ENCODE peak calls at places on chromosomes 4 and X, in five cellular contexts. One of them, this sample, is unnamed.

GRCh38 chrX:45309096-45309495 is 108.4 kb upstream of the DIPK2B start:
- DNase-seq in adrenal gland: no peak
- DNase-seq in Caco-2: no peak
- DNase-seq in pancreas: no peak
- DNase-seq in IMR-90: peak; percentile 52
- DNase-seq in this sample: no peak

GRCh38 chr4:149706942-149707341 is 108.7 kb downstream of the IQCM start:
- DNase-seq in adrenal gland: no peak
- DNase-seq in Caco-2: no peak
- DNase-seq in pancreas: no peak
- DNase-seq in IMR-90: peak; percentile 75
- DNase-seq in this sample: no peak

GRCh38 chr4:91118597-91118996 is 991.4 kb downstream of the CCSER1 start:
- DNase-seq in adrenal gland: no peak
- DNase-seq in Caco-2: no peak
- DNase-seq in pancreas: no peak
- DNase-seq in IMR-90: no peak
- DNase-seq in this sample: no peak

GRCh38 chrX:39891781-39892180 is 206.0 kb downstream of the BCOR start:
- DNase-seq in adrenal gland: no peak
- DNase-seq in Caco-2: no peak
- DNase-seq in pancreas: no peak
- DNase-seq in IMR-90: no peak
- DNase-seq in this sample: no peak

GRCh38 chr4:17142232-17142711 is 243.8 kb upstream of the LDB2 start:
- DNase-seq in adrenal gland: no peak
- DNase-seq in Caco-2: no peak
- DNase-seq in pancreas: no peak
- DNase-seq in IMR-90: peak; percentile 98
- DNase-seq in this sample: no peak

GRCh38 chr4:2399216-2399615 is 19.2 kb downstream of the ZFYVE28 start:
- DNase-seq in adrenal gland: no peak
- DNase-seq in Caco-2: no peak
- DNase-seq in pancreas: no peak
- DNase-seq in IMR-90: no peak
- DNase-seq in this sample: no peak

GRCh38 chr4:36310793-36311192 is 29.4 kb downstream of the DTHD1 start:
- DNase-seq in adrenal gland: peak; percentile 17
- DNase-seq in Caco-2: no peak
- DNase-seq in pancreas: no peak
- DNase-seq in IMR-90: no peak
- DNase-seq in this sample: no peak

GRCh38 chr4:646460-646859 is 21.1 kb downstream of the PDE6B start:
- DNase-seq in adrenal gland: no peak
- DNase-seq in Caco-2: no peak
- DNase-seq in pancreas: no peak
- DNase-seq in IMR-90: no peak
- DNase-seq in this sample: peak; percentile 17

GRCh38 chr4:145435646-145436045 is 46.0 kb upstream of the SMAD1 start:
- DNase-seq in adrenal gland: no peak
- DNase-seq in Caco-2: no peak
- DNase-seq in pancreas: no peak
- DNase-seq in IMR-90: no peak
- DNase-seq in this sample: no peak

GRCh38 chrX:129495941-129496340 is 27.3 kb downstream of the SMARCA1 start:
- DNase-seq in adrenal gland: no peak
- DNase-seq in Caco-2: no peak
- DNase-seq in pancreas: no peak
- DNase-seq in IMR-90: peak; percentile 48
- DNase-seq in this sample: no peak

GRCh38 chr4:38449506-38450174 is 214.4 kb upstream of the KLF3 start:
- DNase-seq in adrenal gland: no peak
- DNase-seq in Caco-2: peak; percentile 28
- DNase-seq in pancreas: no peak
- DNase-seq in IMR-90: peak; percentile 5
- DNase-seq in this sample: no peak

GRCh38 chrX:149152941-149153340 is 352.2 kb downstream of the IDS start:
- DNase-seq in adrenal gland: no peak
- DNase-seq in Caco-2: no peak
- DNase-seq in pancreas: no peak
- DNase-seq in IMR-90: no peak
- DNase-seq in this sample: no peak

GRCh38 chrX:19373034-19373891 is 29.5 kb downstream of the PDHA1 start:
- DNase-seq in adrenal gland: peak; percentile 23
- DNase-seq in Caco-2: no peak
- DNase-seq in pancreas: no peak
- DNase-seq in IMR-90: no peak
- DNase-seq in this sample: no peak

GRCh38 chrX:129772796-129773431 is 6.8 kb upstream of the SASH3 start:
- DNase-seq in adrenal gland: peak; percentile 51
- DNase-seq in Caco-2: no peak
- DNase-seq in pancreas: no peak
- DNase-seq in IMR-90: no peak
- DNase-seq in this sample: peak; percentile 76

GRCh38 chrX:95071052-95071451 is 1397.0 kb downstream of the FAM133A start:
- DNase-seq in adrenal gland: no peak
- DNase-seq in Caco-2: no peak
- DNase-seq in pancreas: no peak
- DNase-seq in IMR-90: no peak
- DNase-seq in this sample: no peak

GRCh38 chrX:19758536-19758935 is 128.9 kb downstream of the SH3KBP1 start:
- DNase-seq in adrenal gland: no peak
- DNase-seq in Caco-2: peak; percentile 31
- DNase-seq in pancreas: no peak
- DNase-seq in IMR-90: no peak
- DNase-seq in this sample: no peak

GRCh38 chr4:59664771-59665170 is 1535.4 kb upstream of the ADGRL3 start:
- DNase-seq in adrenal gland: no peak
- DNase-seq in Caco-2: no peak
- DNase-seq in pancreas: no peak
- DNase-seq in IMR-90: no peak
- DNase-seq in this sample: no peak

GRCh38 chrX:135345328-135345645 is 36.0 kb downstream of the ETDC start:
- DNase-seq in adrenal gland: peak; percentile 64
- DNase-seq in Caco-2: no peak
- DNase-seq in pancreas: no peak
- DNase-seq in IMR-90: peak; percentile 49
- DNase-seq in this sample: no peak

GRCh38 chr4:78131403-78131802 is 74.3 kb downstream of the FRAS1 start:
- DNase-seq in adrenal gland: no peak
- DNase-seq in Caco-2: no peak
- DNase-seq in pancreas: no peak
- DNase-seq in IMR-90: no peak
- DNase-seq in this sample: no peak

GRCh38 chr4:155600246-155600645 is 66.4 kb upstream of the GUCY1A1 start:
- DNase-seq in adrenal gland: no peak
- DNase-seq in Caco-2: no peak
- DNase-seq in pancreas: no peak
- DNase-seq in IMR-90: no peak
- DNase-seq in this sample: no peak

GRCh38 chrX:96693407-96693806 is 8.8 kb downstream of the DIAPH2 start:
- DNase-seq in adrenal gland: no peak
- DNase-seq in Caco-2: no peak
- DNase-seq in pancreas: no peak
- DNase-seq in IMR-90: no peak
- DNase-seq in this sample: no peak

GRCh38 chr4:147840846-147841732 is 109.2 kb downstream of the ARHGAP10 start:
- DNase-seq in adrenal gland: no peak
- DNase-seq in Caco-2: no peak
- DNase-seq in pancreas: no peak
- DNase-seq in IMR-90: no peak
- DNase-seq in this sample: no peak

GRCh38 chr4:183576701-183577100 is 71.8 kb downstream of the ING2 start:
- DNase-seq in adrenal gland: no peak
- DNase-seq in Caco-2: no peak
- DNase-seq in pancreas: no peak
- DNase-seq in IMR-90: peak; percentile 16
- DNase-seq in this sample: no peak

GRCh38 chr4:147019061-147019460 is 73.4 kb upstream of the TTC29 start:
- DNase-seq in adrenal gland: peak; percentile 59
- DNase-seq in Caco-2: peak; percentile 74
- DNase-seq in pancreas: peak; percentile 57
- DNase-seq in IMR-90: peak; percentile 56
- DNase-seq in this sample: no peak

GRCh38 chrX:14027031-14027430 is 2.7 kb downstream of the GEMIN8 start:
- DNase-seq in adrenal gland: peak; percentile 22
- DNase-seq in Caco-2: no peak
- DNase-seq in pancreas: no peak
- DNase-seq in IMR-90: peak; percentile 35
- DNase-seq in this sample: no peak

GRCh38 chrX:37998586-37999267 is 7.6 kb upstream of the SYTL5 start:
- DNase-seq in adrenal gland: no peak
- DNase-seq in Caco-2: no peak
- DNase-seq in pancreas: no peak
- DNase-seq in IMR-90: peak; percentile 80
- DNase-seq in this sample: no peak

GRCh38 chr4:17494833-17495232 is 17.1 kb downstream of the QDPR start:
- DNase-seq in adrenal gland: no peak
- DNase-seq in Caco-2: no peak
- DNase-seq in pancreas: no peak
- DNase-seq in IMR-90: no peak
- DNase-seq in this sample: no peak

GRCh38 chr4:114237997-114238396 is 258.6 kb upstream of the ARSJ start:
- DNase-seq in adrenal gland: no peak
- DNase-seq in Caco-2: no peak
- DNase-seq in pancreas: no peak
- DNase-seq in IMR-90: no peak
- DNase-seq in this sample: no peak

GRCh38 chrX:53013291-53013690 is 35.3 kb upstream of the GPR173 start:
- DNase-seq in adrenal gland: no peak
- DNase-seq in Caco-2: no peak
- DNase-seq in pancreas: no peak
- DNase-seq in IMR-90: no peak
- DNase-seq in this sample: no peak

GRCh38 chrX:53022381-53022780 is 26.2 kb upstream of the GPR173 start:
- DNase-seq in adrenal gland: no peak
- DNase-seq in Caco-2: no peak
- DNase-seq in pancreas: no peak
- DNase-seq in IMR-90: no peak
- DNase-seq in this sample: no peak

DNA sequence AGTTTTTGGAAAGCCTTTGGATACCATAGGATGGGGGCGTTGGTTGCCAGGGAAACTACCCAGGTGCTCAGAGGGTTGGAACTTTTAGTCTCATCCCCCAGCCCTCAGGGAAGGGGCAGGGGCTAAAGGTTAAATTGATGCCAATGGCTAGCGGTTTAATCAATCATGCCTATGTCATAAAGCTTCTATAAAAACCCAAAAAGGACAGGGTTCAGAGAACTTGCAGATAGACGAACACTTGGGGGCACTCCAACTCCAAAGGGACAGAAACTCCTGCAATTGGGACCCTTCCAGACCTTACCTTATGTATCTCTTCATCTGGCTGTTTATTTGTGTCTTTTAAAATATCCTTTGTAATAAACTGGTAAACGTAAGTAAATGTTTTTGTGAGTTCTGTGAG is 30.0 kb upstream of the GPR173 start:
- DNase-seq in adrenal gland: no peak
- DNase-seq in Caco-2: no peak
- DNase-seq in pancreas: no peak
- DNase-seq in IMR-90: no peak
- DNase-seq in this sample: no peak
- TF ChIP-seq CTCF in adrenal gland: no peak
- TF ChIP-seq CTCF in Caco-2: no peak
- TF ChIP-seq CTCF in pancreas: no peak
- TF ChIP-seq CTCF in IMR-90: peak; percentile 11
- TF ChIP-seq CTCF in this sample: no peak

DNA sequence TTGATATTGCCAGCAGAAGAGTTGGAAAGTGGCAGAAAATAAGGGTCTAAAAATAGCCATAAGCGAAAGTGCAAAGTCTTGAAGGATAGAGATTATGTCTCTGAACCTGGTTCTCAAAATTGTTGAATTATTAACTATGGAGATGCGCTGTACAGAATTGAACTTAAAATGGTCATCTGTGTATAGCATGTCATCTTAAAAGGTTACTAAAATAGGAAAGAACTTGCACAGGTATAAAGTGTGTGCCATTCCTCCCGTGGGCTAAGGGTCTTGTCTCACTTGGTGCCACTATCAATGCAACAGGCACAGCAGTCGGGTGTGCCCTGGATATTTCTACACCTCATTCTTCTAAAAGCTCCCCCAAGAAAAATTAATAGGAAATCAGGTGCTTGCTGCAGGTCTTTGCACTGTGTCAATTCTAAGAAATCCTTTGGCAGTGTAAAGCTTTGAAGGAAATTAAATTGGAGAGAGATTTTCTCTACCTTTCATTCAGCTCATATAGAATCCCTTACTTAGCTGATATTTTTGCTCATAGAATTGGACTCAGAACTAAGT is 2.4 kb downstream of the SORBS2 start:
- DNase-seq in adrenal gland: no peak
- DNase-seq in Caco-2: no peak
- DNase-seq in pancreas: no peak
- DNase-seq in IMR-90: no peak
- DNase-seq in this sample: no peak
- H3K4me3 ChIP-seq in adrenal gland: no peak overlapping the region
- H3K4me3 ChIP-seq in Caco-2: peak overlapping the region; percentile 55
- H3K4me3 ChIP-seq in pancreas: peak overlapping the region; percentile 24
- H3K4me3 ChIP-seq in IMR-90: no peak overlapping the region
- H3K4me3 ChIP-seq in this sample: no peak overlapping the region

DNA sequence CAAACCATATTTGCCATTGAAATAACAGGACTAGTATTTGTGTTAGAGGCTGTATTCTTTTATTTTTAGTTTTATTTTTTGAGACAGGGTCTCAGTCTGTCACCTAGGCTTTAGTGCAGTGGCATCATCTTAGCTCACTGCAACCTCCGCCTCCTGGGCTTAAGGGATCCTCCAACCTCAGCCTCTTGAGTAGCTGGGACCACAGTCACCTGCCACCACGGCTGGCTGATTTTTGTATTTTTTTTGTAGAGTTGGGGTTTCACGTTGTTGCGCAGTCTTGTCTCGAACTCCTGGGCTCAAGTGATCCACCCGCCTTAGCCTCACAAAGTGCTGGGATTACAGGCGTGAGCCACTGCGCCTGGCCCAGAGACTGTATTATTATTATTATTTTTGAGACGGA is 15.3 kb downstream of the TMEM131L start:
- DNase-seq in adrenal gland: no peak
- DNase-seq in Caco-2: no peak
- DNase-seq in pancreas: no peak
- DNase-seq in IMR-90: no peak
- DNase-seq in this sample: no peak
- H3K4me1 ChIP-seq in adrenal gland: peaks cover 9% of the 10 kb centered on the region
- H3K4me1 ChIP-seq in Caco-2: peaks cover 20% of the 10 kb centered on the region
- H3K4me1 ChIP-seq in pancreas: peaks cover 26% of the 10 kb centered on the region
- H3K4me1 ChIP-seq in IMR-90: peaks cover 6% of the 10 kb centered on the region
- H3K4me1 ChIP-seq in this sample: no peaks in the 10 kb centered on the region

GRCh38 chr4:143016171-143016570 is 168.5 kb upstream of the USP38 start:
- DNase-seq in adrenal gland: no peak
- DNase-seq in Caco-2: no peak
- DNase-seq in pancreas: no peak
- DNase-seq in IMR-90: no peak
- DNase-seq in this sample: no peak
- TF ChIP-seq CTCF in adrenal gland: no peak
- TF ChIP-seq CTCF in Caco-2: no peak
- TF ChIP-seq CTCF in pancreas: no peak
- TF ChIP-seq CTCF in IMR-90: no peak
- TF ChIP-seq CTCF in this sample: no peak

GRCh38 chr4:74934822-74935326 is 2.0 kb downstream of the PARM1 start:
- DNase-seq in adrenal gland: no peak
- DNase-seq in Caco-2: no peak
- DNase-seq in pancreas: no peak
- DNase-seq in IMR-90: no peak
- DNase-seq in this sample: no peak
- H3K4me3 ChIP-seq in adrenal gland: no peak overlapping the region
- H3K4me3 ChIP-seq in Caco-2: no peak overlapping the region
- H3K4me3 ChIP-seq in pancreas: no peak overlapping the region
- H3K4me3 ChIP-seq in IMR-90: no peak overlapping the region
- H3K4me3 ChIP-seq in this sample: peak overlapping the region; percentile 37